ENCODE peak calls at places on chromosomes 13 and 19, in five cellular contexts. U is PC-9, Q is SK-N-SH, D is OCI-LY7, B is GM23338. H is an unnamed sample. For H3K4me1 and H3K9me2, the result is how much of the 10 kb centered on the place peaks cover.

GRCh38 chr19:28920269-28921066 is 292.5 kb downstream of the UQCRFS1 start:
- DNase-seq in Q (no peak), D (no peak), B (peak), U (no peak), H (no peak)

GRCh38 chr19:48524728-48525127 is 13.1 kb upstream of the LMTK3 start:
- DNase-seq in Q (no peak), B (no peak), D (no peak), U (no peak), H (no peak)

GRCh38 chr19:1262687-1263123 is 6.4 kb upstream of the CIRBP start:
- DNase-seq in D (peak), Q (no peak), B (peak), U (no peak), H (no peak)

GRCh38 chr19:16249826-16250434 is 52.2 kb downstream of the AP1M1 start:
- DNase-seq in D (no peak), U (no peak), Q (no peak), B (no peak), H (no peak)

GRCh38 chr19:40791349-40791748 is 7.6 kb upstream of the EGLN2 start:
- DNase-seq in B (no peak), D (no peak), U (no peak), Q (no peak), H (no peak)

GRCh38 chr19:39145180-39145953 is 19.8 kb downstream of the PAK4 start:
- DNase-seq in U (no peak), D (no peak), B (no peak), Q (no peak), H (no peak)

GRCh38 chr13:36685912-36686311 is 12.1 kb downstream of the SERTM1 start:
- DNase-seq in U (no peak), Q (no peak), D (no peak), B (no peak), H (peak)

GRCh38 chr13:51856027-51856736 is 5.6 kb upstream of the CCDC70 start:
- DNase-seq in Q (no peak), D (no peak), U (no peak), B (no peak), H (peak)

GRCh38 chr13:50928609-50929274 is 19.2 kb downstream of the RNASEH2B start:
- DNase-seq in D (no peak), Q (no peak), U (no peak), B (no peak), H (no peak)

GRCh38 chr19:1272423-1273262 is 2.7 kb upstream of the FAM174C start:
- DNase-seq in D (no peak), U (no peak), Q (no peak), B (no peak), H (no peak)

GRCh38 chr19:3189702-3190469 is 4.2 kb downstream of the NCLN start:
- DNase-seq in B (peak), U (no peak), Q (no peak), D (no peak), H (no peak)

GRCh38 chr13:97780486-97780885 is 173.0 kb upstream of the IPO5 start:
- DNase-seq in B (no peak), U (no peak), D (no peak), Q (no peak), H (no peak)

GRCh38 chr13:40615619-40616018 is 50.8 kb downstream of the FOXO1 start:
- DNase-seq in D (no peak), Q (no peak), B (no peak), U (no peak), H (no peak)

GRCh38 chr13:40275636-40276035 is 390.8 kb downstream of the FOXO1 start:
- DNase-seq in Q (no peak), B (no peak), D (no peak), U (no peak), H (peak)

GRCh38 chr13:102873653-102874052 is 27.8 kb downstream of the ERCC5 start:
- DNase-seq in Q (no peak), D (no peak), U (no peak), B (no peak), H (peak)

GRCh38 chr19:35109395-35110112 is 6.1 kb upstream of the FXYD3 start:
- DNase-seq in U (peak), D (no peak), B (peak), Q (no peak), H (no peak)

GRCh38 chr19:459724-460511 is 915 bp downstream of the SHC2 start:
- DNase-seq in B (peak), U (peak), Q (peak), D (no peak), H (peak)

GRCh38 chr19:53982611-53983010 is 8.8 kb upstream of the CACNG6 start:
- DNase-seq in B (peak), D (no peak), Q (peak), U (no peak), H (peak)

GRCh38 chr19:29671393-29672076 is 6.3 kb downstream of the PLEKHF1 start:
- DNase-seq in Q (no peak), U (peak), B (peak), D (peak), H (peak)

GRCh38 chr13:109803822-109804221 is 17.4 kb upstream of the IRS2 start:
- DNase-seq in U (peak), B (no peak), Q (no peak), D (no peak), H (peak)

GRCh38 chr19:4908781-4909171 is 525 bp upstream of the UHRF1 start:
- DNase-seq in U (peak), B (no peak), D (no peak), Q (peak), H (no peak)

GRCh38 chr19:52653161-52653560 is 15.0 kb upstream of the ZNF83 start:
- DNase-seq in U (no peak), Q (no peak), B (no peak), D (no peak), H (no peak)

GRCh38 chr19:8641908-8642547 is 11.6 kb downstream of the NFILZ start:
- DNase-seq in Q (peak), D (peak), U (peak), B (peak), H (peak)

GRCh38 chr19:4678881-4679379 is 8.8 kb upstream of the MYDGF start:
- DNase-seq in B (peak), U (no peak), Q (peak), D (peak), H (peak)

GRCh38 chr13:77595166-77595810 is 59.8 kb downstream of the SCEL start:
- DNase-seq in Q (no peak), B (no peak), U (no peak), D (no peak), H (peak)

DNA sequence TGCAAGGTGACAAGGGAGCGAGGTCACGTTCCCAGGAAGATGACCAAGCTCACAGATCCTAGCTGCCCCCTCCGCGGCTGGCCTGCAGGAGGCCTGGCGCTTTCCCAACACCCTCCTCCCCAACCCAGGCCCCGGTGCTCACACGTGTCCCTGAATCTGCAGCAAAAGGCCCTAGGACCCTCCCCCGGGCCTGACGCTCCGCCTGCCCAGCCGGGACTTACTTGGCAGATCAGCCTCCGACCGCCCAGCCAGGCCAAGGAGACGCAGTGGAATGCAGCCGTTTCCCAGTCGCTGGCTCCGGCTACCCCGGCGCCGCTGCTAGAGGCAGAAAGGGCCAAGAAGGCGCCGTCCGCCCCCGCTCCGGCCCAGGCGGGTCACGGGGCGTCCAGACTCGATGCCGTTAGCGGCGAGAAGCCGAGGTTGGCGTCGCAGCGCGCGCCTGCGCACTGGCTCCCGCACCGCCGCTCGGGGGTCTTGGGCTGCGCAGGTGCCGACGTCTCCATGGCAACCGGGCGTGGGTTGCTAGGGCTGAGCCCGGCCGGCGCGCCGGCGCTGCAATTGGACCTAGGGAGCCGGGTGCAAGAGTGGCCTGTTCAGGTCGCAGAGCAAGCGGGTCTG is at the start of gene PNMA8A:
- DNase-seq in B (peak), U (no peak), D (no peak), Q (peak), H (no peak)
- TF ChIP-seq CTCF in B (no peak), U (no peak), D (no peak), Q (peak), H (no peak)

GRCh38 chr13:100513987-100514670 is 74.5 kb downstream of the GGACT start:
- DNase-seq in U (no peak), Q (no peak), D (no peak), B (no peak), H (peak)
- H3K4me1 ChIP-seq in U (under half), Q (under half), D (under half), B (half or more), H (under half)

DNA sequence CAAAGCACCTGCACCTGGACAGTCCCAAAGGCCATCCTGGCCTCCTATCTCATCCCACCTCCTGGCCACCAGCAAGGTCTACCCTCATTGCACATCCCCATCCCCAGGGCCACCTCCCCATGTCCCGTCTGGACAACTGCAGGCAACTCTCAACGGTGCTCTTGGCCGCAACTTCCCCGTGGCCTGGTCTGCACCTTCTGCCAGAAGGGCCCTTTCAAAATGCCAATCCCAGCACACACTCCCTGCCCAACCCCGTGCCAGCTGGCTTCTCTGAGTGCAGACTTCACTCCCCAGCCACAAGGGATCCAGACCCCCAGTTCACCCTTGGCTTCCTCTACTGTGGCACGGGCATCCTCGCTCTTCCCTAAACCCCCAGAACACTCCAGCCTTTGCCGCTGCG is 8.2 kb downstream of the PEPD start:
- DNase-seq in D (no peak), U (no peak), Q (no peak), B (no peak), H (no peak)
- H3K9me2 ChIP-seq in D (under half), U (under half), Q (under half), B (under half), H (under half)

GRCh38 chr13:113091211-113091771 is 14.3 kb upstream of the F7 start:
- DNase-seq in U (no peak), Q (no peak), D (no peak), B (no peak), H (no peak)

GRCh38 chr13:113090806-113091205 is 14.8 kb upstream of the F7 start:
- DNase-seq in U (no peak), B (no peak), D (no peak), Q (no peak), H (no peak)

GRCh38 chr13:113089693-113090414 is 15.7 kb upstream of the F7 start:
- DNase-seq in Q (no peak), D (no peak), B (no peak), U (no peak), H (no peak)

GRCh38 chr13:113088691-113089020 is 16.9 kb upstream of the F7 start:
- DNase-seq in U (no peak), Q (no peak), D (no peak), B (no peak), H (no peak)

DNA sequence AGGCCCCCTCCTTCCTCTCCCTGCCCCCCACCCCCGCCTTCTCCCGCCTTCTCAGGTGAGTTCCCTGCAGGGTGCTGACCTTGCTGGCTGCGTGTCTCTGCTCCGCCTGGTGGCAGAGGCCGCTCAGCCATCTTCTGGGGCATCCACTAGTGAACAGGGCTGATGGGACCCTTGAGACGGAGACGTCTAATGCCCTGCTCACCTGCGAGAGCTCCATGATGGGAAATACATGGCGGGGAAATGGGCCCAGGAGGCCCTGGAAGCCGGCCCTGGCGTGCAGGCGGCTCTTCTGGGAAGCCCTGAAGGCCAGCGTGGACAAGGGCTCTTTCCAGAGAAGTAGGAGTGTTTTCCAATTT is 15.2 kb upstream of the F7 start:
- DNase-seq in D (no peak), Q (no peak), U (no peak), B (peak), H (no peak)
- TF ChIP-seq CTCF in D (no peak), Q (no peak), U (no peak), B (no peak), H (no peak)

DNA sequence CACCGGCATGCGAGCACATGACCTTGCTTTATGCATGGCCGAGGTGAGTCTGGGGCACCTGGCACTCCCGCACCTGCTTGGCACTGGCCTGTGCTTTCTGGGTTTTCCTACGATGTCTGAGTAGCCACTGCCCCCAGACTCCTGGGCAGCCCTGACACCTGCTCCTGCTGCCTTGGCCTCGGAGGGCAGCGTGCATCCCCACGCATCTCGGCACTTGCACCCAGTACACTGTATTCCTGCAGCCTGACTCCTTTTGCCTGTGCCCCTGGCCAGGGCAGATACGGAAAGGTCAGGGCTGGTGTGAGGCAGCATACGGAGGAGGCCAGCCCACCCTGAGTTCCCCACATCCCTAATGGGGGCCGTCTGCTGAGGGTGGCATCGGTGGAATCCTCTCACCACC is 340.6 kb downstream of the TEX29 start:
- DNase-seq in B (no peak), U (no peak), D (no peak), Q (no peak), H (no peak)
- H3K4me1 ChIP-seq in B (under half), U (under half), D (under half), Q (under half), H (under half)

DNA sequence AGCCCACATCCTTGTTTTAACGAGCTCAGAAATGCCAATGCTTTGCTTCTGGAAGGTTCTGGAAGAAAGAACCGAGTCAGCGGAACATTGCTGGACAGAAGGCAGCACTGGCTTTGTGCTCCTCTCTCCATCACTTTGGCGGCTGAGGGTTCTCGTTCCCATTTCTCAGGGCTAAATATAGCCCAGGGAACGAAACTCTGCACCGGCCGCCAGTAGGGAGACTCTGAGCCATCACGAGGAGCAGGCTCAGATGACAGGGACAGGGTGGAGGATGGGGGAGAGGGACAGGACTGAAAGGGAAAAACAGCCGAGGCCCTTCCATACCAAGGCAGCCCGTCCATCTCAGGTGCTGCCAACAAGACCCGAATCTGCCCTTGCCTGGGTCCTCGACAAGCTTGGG is 166.4 kb downstream of the CACNA1A start:
- DNase-seq in B (peak), U (no peak), Q (no peak), D (no peak), H (no peak)
- H3K9me2 ChIP-seq in B (under half), U (under half), Q (under half), D (under half), H (under half)

GRCh38 chr19:36685835-36686234 is 1.6 kb upstream of the ZNF567 start:
- DNase-seq in U (no peak), Q (no peak), B (no peak), D (peak), H (no peak)

GRCh38 chr19:36686365-36687213 is 823 bp upstream of the ZNF567 start:
- DNase-seq in Q (no peak), B (peak), U (no peak), D (no peak), H (peak)

GRCh38 chr19:36688058-36688457 is 646 bp downstream of the ZNF567 start:
- DNase-seq in B (no peak), U (no peak), Q (no peak), D (no peak), H (no peak)

GRCh38 chr19:36687214-36688056 is at the start of gene ZNF567:
- DNase-seq in B (peak), Q (peak), U (peak), D (peak), H (peak)
- TF ChIP-seq CTCF in B (no peak), Q (no peak), U (no peak), D (no peak), H (no peak)

GRCh38 chr19:47315125-47315821 is 5.6 kb downstream of the C5AR1 start:
- DNase-seq in U (peak), B (peak), Q (no peak), D (no peak), H (peak)
- H3K4me1 ChIP-seq in U (under half), B (under half), Q (under half), D (under half), H (under half)

GRCh38 chr13:95480131-95480545 is 72.4 kb upstream of the CLDN10 start:
- DNase-seq in Q (no peak), U (no peak), B (no peak), D (no peak), H (no peak)

GRCh38 chr13:95481051-95481775 is 71.3 kb upstream of the CLDN10 start:
- DNase-seq in Q (no peak), D (no peak), B (no peak), U (no peak), H (peak)

GRCh38 chr13:95485518-95486144 is 66.9 kb upstream of the CLDN10 start:
- DNase-seq in Q (peak), B (no peak), U (no peak), D (no peak), H (no peak)

GRCh38 chr13:95484052-95484451 is 68.5 kb upstream of the CLDN10 start:
- DNase-seq in B (no peak), Q (no peak), U (no peak), D (no peak), H (no peak)

GRCh38 chr13:95485045-95485517 is 67.4 kb upstream of the CLDN10 start:
- DNase-seq in U (no peak), D (no peak), Q (peak), B (no peak), H (peak)
- H3K9me2 ChIP-seq in U (under half), D (under half), Q (under half), B (under half), H (under half)

H was measured in PC-3.